ENCODE peak calls at places on chromosomes 11 and 22, in eight cellular contexts. R is foreskin melanocyte; U is left cardiac atrium; F is A172; E is naive thymus-derived CD4-positive, alpha-beta T cell; Q is left kidney; M is stimulated activated CD4-positive, alpha-beta T cell treated with anti-CD3 and anti-CD28 coated beads, Interleukin-15, amount 100 ng/mL, for 24 hours; V is activated CD8-positive, alpha-beta memory T cell treated with anti-CD3 and anti-CD28 coated beads for 24 hours. N is an unnamed sample.

GRCh38 chr11:132318421-132319157 is 948.2 kb downstream of the NTM start:
- DNase-seq in V (no peak), F (peak), R (peak), M (no peak), U (no peak), Q (no peak), E (no peak), N (no peak)

GRCh38 chr11:132987936-132988335 is 544.4 kb downstream of the OPCML start:
- DNase-seq in E (no peak), Q (no peak), U (no peak), V (no peak), M (no peak), R (no peak), F (peak), N (peak)

GRCh38 chr11:68948496-68948895 is 32.3 kb downstream of the MRGPRD start:
- DNase-seq in M (no peak), U (no peak), F (no peak), R (no peak), E (no peak), V (no peak), Q (no peak), N (no peak)

GRCh38 chr11:99069831-99070444 is 49.2 kb downstream of the CNTN5 start:
- DNase-seq in V (no peak), F (peak), U (peak), Q (peak), E (no peak), M (no peak), R (no peak), N (peak)

GRCh38 chr11:115418626-115419025 is 85.6 kb downstream of the CADM1 start:
- DNase-seq in E (no peak), V (no peak), Q (no peak), R (no peak), F (no peak), U (no peak), M (no peak), N (no peak)

GRCh38 chr11:2819316-2819715 is 66.3 kb downstream of the CDKN1C start:
- DNase-seq in V (no peak), M (no peak), R (no peak), E (no peak), U (no peak), F (no peak), Q (no peak), N (no peak)

GRCh38 chr22:33487041-33487716 is 429.0 kb upstream of the SYN3 start:
- DNase-seq in V (no peak), E (no peak), Q (no peak), F (no peak), M (no peak), U (no peak), R (no peak), N (no peak)

GRCh38 chr11:65078151-65078550 is 5.7 kb downstream of the CDCA5 start:
- DNase-seq in F (peak), Q (peak), V (peak), R (no peak), E (peak), U (no peak), M (peak), N (no peak)

GRCh38 chr11:130786586-130786985 is 129.7 kb downstream of the SNX19 start:
- DNase-seq in E (no peak), V (no peak), F (no peak), M (no peak), U (no peak), Q (no peak), R (no peak), N (no peak)

GRCh38 chr11:117750916-117751773 is 45.9 kb downstream of the DSCAML1 start:
- DNase-seq in E (no peak), R (no peak), V (no peak), Q (no peak), U (no peak), F (no peak), M (no peak), N (no peak)

GRCh38 chr11:72652871-72653615 is 21.2 kb downstream of the PDE2A start:
- DNase-seq in V (no peak), R (no peak), M (no peak), F (no peak), U (no peak), E (no peak), Q (peak), N (no peak)

GRCh38 chr22:33104192-33104591 is 46.0 kb upstream of the SYN3 start:
- DNase-seq in E (no peak), M (no peak), Q (no peak), V (no peak), R (no peak), U (no peak), F (no peak), N (no peak)

GRCh38 chr11:104968365-104968855 is at the start of gene CASP4:
- DNase-seq in F (peak), M (no peak), Q (peak), R (peak), U (no peak), V (no peak), E (peak), N (peak)

GRCh38 chr11:73647459-73648100 is 1.2 kb downstream of the PLEKHB1 start:
- DNase-seq in Q (peak), U (peak), M (peak), V (peak), R (no peak), F (peak), E (peak), N (peak)

GRCh38 chr22:21106000-21106399 is 60.3 kb downstream of the LRRC74B start:
- DNase-seq in M (no peak), F (no peak), Q (no peak), V (no peak), E (no peak), R (no peak), U (no peak), N (no peak)

GRCh38 chr11:62513651-62514050 is 33.0 kb downstream of the AHNAK start:
- DNase-seq in R (no peak), E (no peak), Q (no peak), V (no peak), M (no peak), U (no peak), F (no peak), N (no peak)

GRCh38 chr11:64234840-64235379 is 526 bp downstream of the VEGFB start:
- DNase-seq in E (peak), M (peak), R (no peak), V (peak), F (no peak), U (no peak), Q (peak), N (peak)

GRCh38 chr11:58576792-58577440 is 1.3 kb upstream of the LPXN start:
- DNase-seq in E (no peak), R (peak), F (peak), V (no peak), Q (peak), M (no peak), U (no peak), N (peak)

GRCh38 chr22:40592352-40593113 is 44.0 kb downstream of the MRTFA start:
- DNase-seq in Q (no peak), V (no peak), U (no peak), F (no peak), E (no peak), R (no peak), M (no peak), N (no peak)

GRCh38 chr11:118876261-118876660 is 7.4 kb upstream of the CXCR5 start:
- DNase-seq in F (no peak), E (no peak), V (peak), R (no peak), Q (no peak), M (peak), U (no peak), N (no peak)

GRCh38 chr11:12818333-12819015 is 144.3 kb downstream of the TEAD1 start:
- DNase-seq in R (no peak), Q (no peak), E (no peak), F (peak), U (no peak), V (no peak), M (no peak), N (no peak)

GRCh38 chr22:22366478-22366988 is 121.9 kb downstream of the VPREB1 start:
- DNase-seq in V (no peak), E (no peak), Q (no peak), U (no peak), F (no peak), R (no peak), M (no peak), N (no peak)

GRCh38 chr22:25193548-25193947 is 6.1 kb upstream of the CRYBB3 start:
- DNase-seq in F (no peak), V (no peak), U (no peak), M (no peak), R (no peak), Q (peak), E (no peak), N (no peak)

GRCh38 chr11:64254326-64254725 is 3.0 kb downstream of the PLCB3 start:
- DNase-seq in M (no peak), F (no peak), Q (no peak), V (no peak), U (no peak), E (no peak), R (no peak), N (no peak)

GRCh38 chr22:50173983-50174355 is 3.4 kb downstream of the PANX2 start:
- DNase-seq in V (no peak), E (no peak), R (no peak), F (no peak), M (no peak), U (no peak), Q (no peak), N (no peak)

GRCh38 chr11:46239801-46240061 is 37.7 kb upstream of the CREB3L1 start:
- DNase-seq in V (no peak), F (peak), Q (no peak), M (no peak), U (no peak), E (no peak), R (no peak), N (no peak)

GRCh38 chr11:117633186-117633585 is 163.8 kb downstream of the DSCAML1 start:
- DNase-seq in E (no peak), M (no peak), U (no peak), R (no peak), Q (no peak), F (no peak), V (no peak), N (no peak)

GRCh38 chr11:102214623-102215022 is 102.7 kb upstream of the BIRC3 start:
- DNase-seq in R (no peak), M (no peak), E (no peak), F (no peak), U (no peak), V (no peak), Q (no peak), N (no peak)

GRCh38 chr11:48036011-48036410 is 55.7 kb downstream of the PTPRJ start:
- DNase-seq in U (no peak), M (no peak), V (no peak), Q (peak), F (no peak), E (no peak), R (peak), N (no peak)

GRCh38 chr11:94011478-94011877 is 9.7 kb upstream of the HEPHL1 start:
- DNase-seq in V (no peak), U (no peak), M (no peak), Q (no peak), E (no peak), F (no peak), R (no peak), N (no peak)

GRCh38 chr11:71491531-71492329 is 35.3 kb upstream of the KRTAP5-7 start:
- DNase-seq in F (no peak), U (no peak), E (no peak), M (no peak), R (no peak), Q (no peak), V (no peak), N (no peak)

GRCh38 chr22:31504282-31504681 is 7.9 kb downstream of the SFI1 start:
- DNase-seq in V (no peak), R (no peak), M (no peak), Q (no peak), F (peak), U (no peak), E (no peak), N (no peak)

GRCh38 chr11:2115308-2115707 is 23.9 kb downstream of the IGF2 start:
- DNase-seq in E (no peak), V (no peak), M (no peak), U (no peak), Q (no peak), R (no peak), F (no peak), N (no peak)